ENCODE peak calls at places on chromosomes 7 and 10, in eight cellular contexts. C is astrocyte, W is HT-29, I is AML-193, S is fibroblast of mammary gland, A is hypothalamus, P is prostate gland, T is coronary artery. J is an unnamed sample.

GRCh38 chr7:56083150-56083785 is 9.5 kb downstream of the PHKG1 start:
- DNase-seq in S (no peak), C (no peak), I (no peak), P (no peak), W (no peak), A (peak), T (no peak), J (no peak)

GRCh38 chr7:136133491-136133990 is 156.4 kb upstream of the MTPN start:
- DNase-seq in C (peak), A (no peak), W (no peak), P (no peak), I (no peak), S (peak), T (no peak), J (no peak)

GRCh38 chr10:99374526-99374925 is 45.4 kb downstream of the CNNM1 start:
- DNase-seq in W (no peak), P (no peak), S (no peak), I (no peak), C (peak), T (no peak), A (no peak), J (no peak)

GRCh38 chr7:40717242-40717641 is 582.4 kb downstream of the SUGCT start:
- DNase-seq in T (peak), P (no peak), S (peak), A (no peak), I (no peak), C (peak), W (peak), J (peak)

GRCh38 chr7:116377721-116378120 is 121.8 kb upstream of the CAV2 start:
- DNase-seq in P (no peak), I (no peak), T (no peak), C (no peak), W (no peak), A (no peak), S (no peak), J (no peak)

GRCh38 chr7:27994639-27995038 is 186.0 kb downstream of the JAZF1 start:
- DNase-seq in W (peak), S (peak), P (no peak), A (no peak), T (no peak), I (no peak), C (peak), J (no peak)

GRCh38 chr10:95819620-95820329 is 63.8 kb downstream of the ENTPD1 start:
- DNase-seq in I (peak), S (no peak), P (no peak), W (no peak), A (no peak), T (no peak), C (no peak), J (no peak)

GRCh38 chr10:80275756-80276155 is 13.7 kb downstream of the MAT1A start:
- DNase-seq in W (no peak), P (no peak), C (no peak), A (no peak), S (no peak), I (no peak), T (no peak), J (no peak)

GRCh38 chr7:130275826-130276291 is 9.2 kb downstream of the CPA2 start:
- DNase-seq in W (no peak), C (peak), S (no peak), A (no peak), T (no peak), I (no peak), P (no peak), J (no peak)